ENCODE peak calls at places on chromosomes 12 and 14, in ten cellular contexts. O, U, H, F, C, R, V, N, G and I are unnamed samples.

GRCh38 chr12:123242083-123242904 is 9.1 kb downstream of the MTRFR start:
- DNase-seq in O (no peak), U (no peak), H (no peak), F (no peak), C (no peak), R (no peak), V (no peak), N (no peak), G (no peak), I (no peak)

GRCh38 chr12:72271741-72272661 is at the start of gene TRHDE:
- DNase-seq in O (peak; percentile 21), U (peak; percentile 64), H (peak; percentile 23), F (no peak), C (peak; percentile 59), R (peak; percentile 78), V (peak; percentile 76), N (peak; percentile 25), G (peak; percentile 36), I (peak; percentile 68)

GRCh38 chr12:1660304-1661187 is 30.3 kb upstream of the ADIPOR2 start:
- DNase-seq in O (peak; percentile 67), U (peak; percentile 89), H (peak; percentile 28), F (no peak), C (peak; percentile 84), R (no peak), V (no peak), N (peak; percentile 72), G (no peak), I (peak; percentile 48)

GRCh38 chr12:43676183-43676813 is 82.3 kb downstream of the PUS7L start:
- DNase-seq in O (no peak), U (no peak), H (no peak), F (no peak), C (no peak), R (peak; percentile 52), V (no peak), N (peak; percentile 22), G (peak; percentile 6), I (peak; percentile 9)

GRCh38 chr14:63686926-63687325 is 40.9 kb downstream of the SGPP1 start:
- DNase-seq in O (no peak), U (no peak), H (no peak), F (no peak), C (no peak), R (no peak), V (no peak), N (no peak), G (no peak), I (no peak)

GRCh38 chr12:68648179-68648578 is 37.5 kb downstream of the RAP1B start:
- DNase-seq in O (no peak), U (no peak), H (no peak), F (no peak), C (no peak), R (no peak), V (no peak), N (no peak), G (no peak), I (no peak)

GRCh38 chr14:73789996-73790581 is 61.5 kb upstream of the PTGR2 start:
- DNase-seq in O (peak; percentile 77), U (peak; percentile 95), H (peak; percentile 54), F (peak; percentile 92), C (peak; percentile 89), R (no peak), V (peak; percentile 98), N (peak; percentile 96), G (no peak), I (peak; percentile 95)

GRCh38 chr12:104177663-104178501 is 37.7 kb upstream of the TXNRD1 start:
- DNase-seq in O (peak; percentile 93), U (peak; percentile 97), H (peak; percentile 67), F (peak; percentile 98), C (peak; percentile 92), R (no peak), V (peak; percentile 95), N (peak; percentile 99), G (no peak), I (peak; percentile 95)

GRCh38 chr14:102644523-102644922 is 52.1 kb downstream of the RCOR1 start:
- DNase-seq in O (no peak), U (no peak), H (no peak), F (no peak), C (no peak), R (no peak), V (no peak), N (no peak), G (no peak), I (no peak)

GRCh38 chr14:24135834-24136683 is at the start of gene PSME1:
- DNase-seq in O (peak; percentile 90), U (peak; percentile 97), H (peak; percentile 96), F (peak; percentile 32), C (peak; percentile 88), R (peak; percentile 93), V (peak; percentile 90), N (peak; percentile 82), G (peak; percentile 87), I (peak; percentile 88)
- TF ChIP-seq CTCF in O (no peak), U (no peak), H (peak; percentile 2), F (no peak), C (no peak), R (no peak), V (no peak), N (no peak), G (no peak), I (no peak)

DNA sequence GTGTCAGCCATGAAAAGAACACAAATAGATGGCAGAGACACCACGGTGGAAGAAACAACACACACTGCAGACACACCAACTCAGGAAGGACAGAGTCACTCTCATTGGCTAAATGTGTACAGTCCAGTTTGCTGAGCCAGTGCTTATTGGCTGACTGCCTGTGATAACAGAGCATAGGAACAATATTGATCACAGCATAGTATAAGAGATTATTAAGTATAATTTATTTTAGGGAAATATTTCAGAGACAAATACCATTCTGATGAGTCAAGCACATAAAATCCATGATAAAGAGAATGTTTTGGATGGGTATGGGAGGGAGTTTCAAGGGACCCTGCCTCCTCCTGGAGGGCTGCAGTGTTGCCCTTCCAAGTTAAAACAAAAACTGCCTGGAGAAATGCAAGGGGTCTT is 50.9 kb downstream of the BTG1 start:
- DNase-seq in O (no peak), U (no peak), H (no peak), F (no peak), C (no peak), R (no peak), V (peak; percentile 45), N (peak; percentile 35), G (no peak), I (peak; percentile 50)
- TF ChIP-seq CTCF in O (no peak), U (no peak), H (no peak), F (peak; percentile 19), C (no peak), R (peak; percentile 42), V (peak; percentile 23), N (peak; percentile 19), G (no peak), I (peak; percentile 9)

GRCh38 chr12:118299791-118300460 is 72.8 kb downstream of the TAOK3 start:
- DNase-seq in O (no peak), U (no peak), H (no peak), F (no peak), C (no peak), R (no peak), V (peak; percentile 18), N (no peak), G (no peak), I (peak; percentile 25)
- TF ChIP-seq CTCF in O (no peak), U (no peak), H (no peak), F (peak; percentile 2), C (no peak), R (no peak), V (peak; percentile 7), N (no peak), G (no peak), I (no peak)

GRCh38 chr12:52311282-52311643 is 9.9 kb downstream of the KRT83 start:
- DNase-seq in O (no peak), U (no peak), H (no peak), F (no peak), C (no peak), R (no peak), V (no peak), N (peak; percentile 41), G (no peak), I (no peak)

GRCh38 chr12:52308807-52309425 is 12.3 kb downstream of the KRT83 start:
- DNase-seq in O (no peak), U (no peak), H (no peak), F (no peak), C (no peak), R (no peak), V (no peak), N (no peak), G (no peak), I (no peak)

GRCh38 chr12:52310622-52311281 is 10.4 kb downstream of the KRT83 start:
- DNase-seq in O (no peak), U (no peak), H (no peak), F (peak; percentile 27), C (no peak), R (no peak), V (no peak), N (peak; percentile 36), G (no peak), I (no peak)

GRCh38 chr12:52305921-52306705 is 14.8 kb upstream of the KRT81 start:
- DNase-seq in O (no peak), U (peak; percentile 43), H (no peak), F (no peak), C (no peak), R (no peak), V (no peak), N (no peak), G (no peak), I (no peak)

DNA sequence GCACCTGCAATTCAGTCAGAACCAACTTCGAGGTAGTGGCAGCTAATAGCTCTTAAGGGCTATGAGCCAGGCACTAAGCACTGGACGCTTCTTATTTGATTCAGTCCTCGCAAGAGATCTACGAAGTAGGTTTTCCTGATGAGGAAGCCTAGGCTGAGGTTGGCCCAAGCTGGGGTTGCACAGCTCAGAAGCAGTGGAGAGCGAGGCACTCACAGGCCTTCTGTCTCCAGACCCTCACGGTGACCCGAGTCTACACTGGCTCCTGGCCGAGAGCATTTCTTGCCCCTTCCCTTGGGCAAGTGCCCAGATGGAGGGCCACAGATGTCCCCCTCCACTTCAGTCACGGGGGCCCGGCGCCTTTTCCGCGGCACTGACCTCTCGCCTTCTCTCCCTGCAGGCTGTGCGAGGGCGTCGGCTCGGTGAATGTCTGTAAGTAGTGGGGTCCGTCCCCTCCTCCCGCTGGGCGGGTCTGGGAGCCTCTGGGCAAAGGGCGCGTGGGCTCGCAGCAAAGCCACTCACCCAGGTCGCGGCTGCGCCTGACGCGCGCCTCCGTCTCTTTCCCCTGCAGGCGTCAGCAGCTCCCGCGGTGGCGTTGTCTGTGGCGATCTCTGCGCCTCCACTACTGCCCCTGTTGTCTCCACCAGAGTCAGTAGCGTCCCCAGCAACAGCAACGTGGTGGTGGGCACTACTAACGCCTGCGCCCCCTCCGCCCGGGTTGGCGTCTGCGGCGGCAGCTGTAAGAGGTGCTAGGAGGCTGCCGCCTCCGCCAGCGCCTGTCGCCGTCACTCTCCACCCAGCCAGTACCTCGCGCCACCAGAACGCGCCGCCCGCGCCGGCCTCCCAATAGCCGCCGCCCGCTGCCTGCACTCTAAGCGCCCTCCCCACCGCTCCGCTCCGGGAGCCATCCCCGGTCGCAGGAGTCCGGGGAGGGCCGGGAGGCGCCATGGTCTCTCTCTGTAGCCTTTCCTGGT is 13.1 kb downstream of the KRT83 start:
- DNase-seq in O (peak; percentile 55), U (peak; percentile 60), H (peak; percentile 56), F (no peak), C (no peak), R (peak; percentile 84), V (peak; percentile 20), N (peak; percentile 23), G (peak; percentile 69), I (peak; percentile 16)
- TF ChIP-seq CTCF in O (peak; percentile 54), U (peak; percentile 20), H (peak; percentile 24), F (peak; percentile 21), C (no peak), R (peak; percentile 28), V (no peak), N (no peak), G (peak; percentile 50), I (no peak)